ENCODE peak calls at places on chromosome 18, in four cellular contexts. One of them, this sample, is unnamed.

GRCh38 chr18:27780061-27780740 is 396.7 kb downstream of the CDH2 start:
- DNase-seq in osteocyte: no peak
- DNase-seq in MCF 10A: no peak
- DNase-seq in foreskin fibroblast: no peak
- DNase-seq in this sample: no peak

GRCh38 chr18:64693756-64694155 is 544.9 kb upstream of the LINC00305 start:
- DNase-seq in foreskin fibroblast: no peak
- DNase-seq in osteocyte: no peak
- DNase-seq in MCF 10A: no peak
- DNase-seq in this sample: no peak

GRCh38 chr18:8996771-8997432 is 105.6 kb upstream of the NDUFV2 start:
- DNase-seq in foreskin fibroblast: peak
- DNase-seq in MCF 10A: peak
- DNase-seq in osteocyte: no peak
- DNase-seq in this sample: no peak

GRCh38 chr18:9362869-9363268 is 28.3 kb downstream of the TWSG1 start:
- DNase-seq in MCF 10A: no peak
- DNase-seq in osteocyte: no peak
- DNase-seq in foreskin fibroblast: no peak
- DNase-seq in this sample: no peak

GRCh38 chr18:49368161-49368875 is 92.1 kb downstream of the DYM start:
- DNase-seq in MCF 10A: no peak
- DNase-seq in osteocyte: no peak
- DNase-seq in foreskin fibroblast: no peak
- DNase-seq in this sample: no peak

GRCh38 chr18:75478996-75479870 is 51.7 kb upstream of the SMIM21 start:
- DNase-seq in osteocyte: no peak
- DNase-seq in MCF 10A: peak
- DNase-seq in foreskin fibroblast: peak
- DNase-seq in this sample: no peak

GRCh38 chr18:54958711-54959625 is at the start of gene CCDC68:
- DNase-seq in foreskin fibroblast: peak
- DNase-seq in MCF 10A: peak
- DNase-seq in osteocyte: no peak
- DNase-seq in this sample: no peak

GRCh38 chr18:68024716-68025115 is 508.2 kb upstream of the DSEL start:
- DNase-seq in osteocyte: no peak
- DNase-seq in foreskin fibroblast: no peak
- DNase-seq in MCF 10A: peak
- DNase-seq in this sample: no peak

GRCh38 chr18:59140287-59140885 is 702 bp downstream of the SEC11C start:
- DNase-seq in osteocyte: no peak
- DNase-seq in foreskin fibroblast: peak
- DNase-seq in MCF 10A: peak
- DNase-seq in this sample: no peak

GRCh38 chr18:59459352-59460059 is 100.4 kb upstream of the LMAN1 start:
- DNase-seq in osteocyte: no peak
- DNase-seq in MCF 10A: peak
- DNase-seq in foreskin fibroblast: peak
- DNase-seq in this sample: no peak

GRCh38 chr18:78237864-78238263 is 741.8 kb upstream of the SALL3 start:
- DNase-seq in foreskin fibroblast: no peak
- DNase-seq in MCF 10A: no peak
- DNase-seq in osteocyte: no peak
- DNase-seq in this sample: no peak

GRCh38 chr18:323253-323622 is 55.4 kb upstream of the THOC1 start:
- DNase-seq in MCF 10A: peak
- DNase-seq in foreskin fibroblast: no peak
- DNase-seq in osteocyte: no peak
- DNase-seq in this sample: no peak

GRCh38 chr18:73244411-73244810 is 376.6 kb upstream of the NETO1 start:
- DNase-seq in foreskin fibroblast: peak
- DNase-seq in osteocyte: no peak
- DNase-seq in MCF 10A: no peak
- DNase-seq in this sample: no peak

GRCh38 chr18:31791817-31792579 is 31.3 kb upstream of the SLC25A52 start:
- DNase-seq in osteocyte: no peak
- DNase-seq in foreskin fibroblast: no peak
- DNase-seq in MCF 10A: no peak
- DNase-seq in this sample: no peak

GRCh38 chr18:10239138-10239537 is 215.3 kb upstream of the APCDD1 start:
- DNase-seq in osteocyte: no peak
- DNase-seq in foreskin fibroblast: peak
- DNase-seq in MCF 10A: no peak
- DNase-seq in this sample: no peak

GRCh38 chr18:59904051-59904601 is 4.3 kb downstream of the PMAIP1 start:
- DNase-seq in foreskin fibroblast: no peak
- DNase-seq in osteocyte: no peak
- DNase-seq in MCF 10A: no peak
- DNase-seq in this sample: no peak

GRCh38 chr18:22173221-22173927 is 4.0 kb downstream of the GATA6 start:
- DNase-seq in MCF 10A: no peak
- DNase-seq in foreskin fibroblast: no peak
- DNase-seq in osteocyte: no peak
- DNase-seq in this sample: no peak

GRCh38 chr18:22173928-22174301 is 4.5 kb downstream of the GATA6 start:
- DNase-seq in osteocyte: no peak
- DNase-seq in MCF 10A: no peak
- DNase-seq in foreskin fibroblast: no peak
- DNase-seq in this sample: no peak

GRCh38 chr18:22176282-22176621 is 6.9 kb downstream of the GATA6 start:
- DNase-seq in MCF 10A: no peak
- DNase-seq in foreskin fibroblast: no peak
- DNase-seq in osteocyte: no peak
- DNase-seq in this sample: no peak

GRCh38 chr18:22175326-22175725 is 5.9 kb downstream of the GATA6 start:
- DNase-seq in foreskin fibroblast: no peak
- DNase-seq in osteocyte: no peak
- DNase-seq in MCF 10A: no peak
- DNase-seq in this sample: no peak

DNA sequence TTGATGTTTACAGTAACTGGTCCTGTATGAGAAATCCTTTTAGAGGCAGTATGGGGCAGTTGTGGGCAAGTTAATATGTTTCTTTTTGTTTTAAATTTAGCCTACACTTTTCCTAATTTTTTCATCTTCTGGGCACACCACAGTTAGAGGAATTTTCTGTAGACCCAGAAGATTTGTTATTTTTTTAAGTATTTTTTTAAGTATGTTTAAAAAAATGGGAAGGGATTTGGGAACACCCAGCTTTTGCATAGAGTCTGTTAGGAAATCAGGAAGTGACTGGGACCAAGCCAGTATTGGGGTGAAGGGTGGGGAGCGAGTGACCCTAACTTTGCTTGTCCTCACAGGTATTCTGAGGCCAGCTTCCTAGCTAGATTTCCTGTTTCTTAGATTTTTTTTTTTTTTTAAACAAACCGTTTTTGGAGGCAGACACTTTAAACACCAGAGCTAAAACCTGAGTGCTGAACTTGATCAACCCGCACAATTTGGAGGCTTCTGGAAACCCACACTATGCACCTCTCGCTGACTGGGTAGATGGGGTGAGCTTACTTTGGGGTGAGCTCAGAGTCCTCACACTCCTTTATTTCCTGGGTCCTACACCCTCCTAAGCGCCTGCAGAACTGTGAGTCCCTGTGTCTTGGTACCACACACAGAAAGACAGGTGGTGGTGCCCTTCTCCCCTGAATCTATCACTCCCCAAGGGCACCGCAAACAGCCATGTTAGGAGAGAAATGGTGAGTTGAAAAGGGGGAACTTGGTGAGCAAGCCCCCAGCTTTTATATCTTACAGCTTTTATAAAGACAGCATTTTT is 5.2 kb downstream of the GATA6 start:
- DNase-seq in osteocyte: no peak
- DNase-seq in MCF 10A: no peak
- DNase-seq in foreskin fibroblast: no peak
- DNase-seq in this sample: no peak
- TF ChIP-seq CTCF in osteocyte: no peak
- TF ChIP-seq CTCF in MCF 10A: no peak
- TF ChIP-seq CTCF in foreskin fibroblast: no peak
- TF ChIP-seq CTCF in this sample: no peak

GRCh38 chr18:46657115-46657955 is at the start of gene LOXHD1:
- DNase-seq in osteocyte: no peak
- DNase-seq in foreskin fibroblast: no peak
- DNase-seq in MCF 10A: no peak
- DNase-seq in this sample: no peak
- TF ChIP-seq CTCF in osteocyte: no peak
- TF ChIP-seq CTCF in foreskin fibroblast: no peak
- TF ChIP-seq CTCF in MCF 10A: no peak
- TF ChIP-seq CTCF in this sample: no peak

GRCh38 chr18:13811993-13812392 is 12.0 kb upstream of the MC5R start:
- DNase-seq in osteocyte: no peak
- DNase-seq in foreskin fibroblast: no peak
- DNase-seq in MCF 10A: peak
- DNase-seq in this sample: no peak
- TF ChIP-seq CTCF in osteocyte: no peak
- TF ChIP-seq CTCF in foreskin fibroblast: peak
- TF ChIP-seq CTCF in MCF 10A: peak
- TF ChIP-seq CTCF in this sample: no peak

GRCh38 chr18:47997338-47997780 is 66.9 kb upstream of the SMAD2 start:
- DNase-seq in MCF 10A: peak
- DNase-seq in osteocyte: no peak
- DNase-seq in foreskin fibroblast: no peak
- DNase-seq in this sample: no peak
- TF ChIP-seq CTCF in MCF 10A: peak
- TF ChIP-seq CTCF in osteocyte: peak
- TF ChIP-seq CTCF in foreskin fibroblast: peak
- TF ChIP-seq CTCF in this sample: no peak

This sample was measured in activated B cell treated with CpG ODN at 0.5 μM for 24 hours.